ENCODE peak calls at places on chromosomes 1 and 21, in four cellular contexts. E, A, P and Y are unnamed samples.

GRCh38 chr1:43349594-43350306 is 9.0 kb upstream of the CDC20 start:
- DNase-seq in P (peak), A (no peak), E (no peak), Y (no peak)

GRCh38 chr1:30782361-30783243 is 25.0 kb upstream of the LAPTM5 start:
- DNase-seq in E (peak), A (peak), P (no peak), Y (peak)

GRCh38 chr1:172941945-172942344 is 108.8 kb downstream of the TNFSF18 start:
- DNase-seq in A (no peak), E (no peak), P (no peak), Y (no peak)

GRCh38 chr1:39047374-39048229 is 21.5 kb downstream of the NDUFS5 start:
- DNase-seq in E (no peak), A (no peak), P (peak), Y (no peak)

GRCh38 chr1:108046021-108046420 is 81.0 kb upstream of the VAV3 start:
- DNase-seq in A (no peak), P (no peak), E (no peak), Y (no peak)

GRCh38 chr1:115173151-115173550 is 83.8 kb upstream of the TSPAN2 start:
- DNase-seq in A (no peak), P (no peak), E (no peak), Y (no peak)

GRCh38 chr1:27878787-27879335 is 6.5 kb downstream of the THEMIS2 start:
- DNase-seq in P (no peak), A (no peak), E (no peak), Y (no peak)

GRCh38 chr1:65003316-65003664 is 36.9 kb upstream of the JAK1 start:
- DNase-seq in E (no peak), A (no peak), P (no peak), Y (no peak)

GRCh38 chr21:45336870-45337269 is 49.2 kb upstream of the POFUT2 start:
- DNase-seq in A (no peak), P (no peak), E (no peak), Y (no peak)

GRCh38 chr1:187001198-187001904 is 172.6 kb downstream of the PLA2G4A start:
- DNase-seq in P (peak), E (no peak), A (no peak), Y (no peak)

GRCh38 chr1:190193508-190193907 is 284.2 kb downstream of the BRINP3 start:
- DNase-seq in P (no peak), E (no peak), A (no peak), Y (no peak)

GRCh38 chr1:4711191-4711915 is 56.9 kb downstream of the AJAP1 start:
- DNase-seq in A (no peak), E (no peak), P (no peak), Y (no peak)

GRCh38 chr1:11535761-11536572 is 57.0 kb downstream of the DISP3 start:
- DNase-seq in A (no peak), P (no peak), E (no peak), Y (no peak)

GRCh38 chr1:94539496-94539895 is 2.1 kb downstream of the F3 start:
- DNase-seq in E (no peak), P (no peak), A (no peak), Y (no peak)
- H3K4me3 ChIP-seq in E (no peak), P (peak), A (no peak), Y (no peak)

GRCh38 chr1:157077394-157077793 is 22.2 kb downstream of the ETV3L start:
- DNase-seq in A (no peak), E (no peak), P (no peak), Y (no peak)

GRCh38 chr1:157069596-157069995 is 24.1 kb upstream of the ARHGEF11 start:
- DNase-seq in P (no peak), E (no peak), A (no peak), Y (no peak)

DNA sequence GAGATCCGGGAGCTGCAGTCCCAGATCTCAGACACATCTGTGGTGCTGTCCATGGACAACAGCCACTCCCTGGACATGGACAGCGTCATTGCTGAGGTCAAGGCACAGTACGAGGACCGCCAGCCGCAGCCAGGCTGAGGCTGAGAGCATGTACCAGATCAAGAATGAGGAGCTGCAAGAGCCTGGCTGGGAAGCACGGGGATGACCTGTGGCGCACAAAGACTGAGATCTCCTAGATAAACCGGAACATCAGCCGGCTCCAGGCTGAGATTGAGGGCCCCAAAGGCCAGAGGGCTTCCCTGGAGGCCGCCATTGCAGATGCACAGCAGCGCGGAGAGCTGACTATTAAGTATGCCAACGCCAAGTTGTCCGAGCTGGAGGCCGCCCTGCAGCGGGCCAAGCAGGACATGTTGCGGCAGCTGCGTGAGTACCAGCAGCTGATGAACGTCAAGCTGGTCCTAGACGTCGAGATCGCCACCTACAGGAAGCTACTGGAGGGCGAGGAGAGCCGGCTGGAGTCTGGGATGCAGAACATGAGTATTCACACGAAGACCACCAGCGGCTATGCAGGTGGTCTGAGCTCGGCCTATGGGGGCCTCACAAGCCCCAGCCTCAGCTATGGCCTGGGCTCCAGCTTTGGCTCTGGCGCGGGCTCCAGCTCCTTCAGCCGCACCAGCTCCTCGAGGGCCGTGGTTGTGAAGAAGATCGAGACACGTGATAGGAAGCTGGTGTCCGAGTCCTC is 25.5 kb downstream of the ETV3L start:
- DNase-seq in P (no peak), A (peak), E (no peak), Y (no peak)
- H3K4me3 ChIP-seq in P (no peak), A (no peak), E (no peak), Y (no peak)

GRCh38 chr1:67736750-67737149 is 51.7 kb downstream of the GADD45A start:
- DNase-seq in A (no peak), P (no peak), E (no peak), Y (no peak)
- H3K4me3 ChIP-seq in A (no peak), P (no peak), E (peak), Y (no peak)

GRCh38 chr1:175188936-175189335 is 3.6 kb downstream of the KIAA0040 start:
- DNase-seq in P (no peak), A (peak), E (peak), Y (peak)

GRCh38 chr1:175193339-175193950 is 869 bp upstream of the KIAA0040 start:
- DNase-seq in A (no peak), E (no peak), P (no peak), Y (no peak)

GRCh38 chr1:175192630-175193338 is at the start of gene KIAA0040:
- DNase-seq in P (no peak), A (peak), E (peak), Y (peak)

GRCh38 chr1:175192111-175192629 is 406 bp downstream of the KIAA0040 start:
- DNase-seq in P (no peak), E (peak), A (peak), Y (peak)

DNA sequence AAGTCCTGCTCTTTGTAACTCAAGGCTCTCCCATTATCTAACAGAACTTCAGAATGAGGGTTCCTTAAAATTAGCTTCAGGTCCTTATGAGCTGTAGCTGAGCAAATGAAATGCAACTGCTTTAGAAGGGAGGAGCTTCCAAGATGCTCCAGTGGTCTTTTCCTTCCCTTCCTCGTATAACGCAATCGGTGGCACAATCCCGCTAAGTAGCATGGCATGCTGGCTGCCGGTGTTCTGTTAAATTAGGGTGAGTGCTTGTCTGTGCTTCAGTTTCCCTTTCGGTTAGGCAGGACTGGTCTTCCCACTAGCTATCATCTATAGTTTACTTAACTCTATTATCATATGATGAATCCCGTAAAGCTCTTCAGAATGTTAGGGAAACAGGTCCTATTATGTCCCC is 922 bp downstream of the KIAA0040 start:
- DNase-seq in A (peak), E (no peak), P (no peak), Y (no peak)
- H3K4me3 ChIP-seq in A (peak), E (peak), P (peak), Y (peak)

GRCh38 chr1:15357808-15358207 is 51.9 kb upstream of the EFHD2 start:
- DNase-seq in E (no peak), A (no peak), P (no peak), Y (no peak)
- H3K4me3 ChIP-seq in E (no peak), A (no peak), P (no peak), Y (no peak)